ENCODE peak calls at places on chromosomes 16 and 17, in ten cellular contexts. O is germinal center, A is T47D, S is DMS 273 treated with DMSO at 0.1 percent for 48 hours, H is AG09319, D is IMR-90, M is GM10248, L is endodermal cell, W is H7, T is NCI-H1417. U is an unnamed sample.
A peak's percentile ranks its signal among the peaks of the same experiment; 100 is the strongest.

GRCh38 chr17:67602974-67603373 is 114.8 kb upstream of the NOL11 start:
- DNase-seq in O (peak; percentile 72), H (no peak), A (peak; percentile 65), D (peak; percentile 49), T (peak; percentile 70), S (peak; percentile 19), L (peak; percentile 92), W (peak; percentile 80), M (peak; percentile 79), U (no peak)

GRCh38 chr16:67087803-67088202 is 21.9 kb upstream of the PHAF1 start:
- DNase-seq in L (no peak), W (no peak), A (no peak), O (no peak), H (no peak), T (peak; percentile 20), D (no peak), S (no peak), M (no peak), U (no peak)

GRCh38 chr16:68823401-68823800 is 19.9 kb upstream of the TANGO6 start:
- DNase-seq in H (peak; percentile 56), W (peak; percentile 46), A (no peak), O (no peak), T (no peak), D (peak; percentile 89), M (no peak), L (peak; percentile 68), S (no peak), U (peak; percentile 37)

GRCh38 chr17:32755045-32755805 is 121.7 kb downstream of the MYO1D start:
- DNase-seq in M (peak; percentile 34), O (peak; percentile 57), S (peak; percentile 67), D (peak; percentile 76), L (no peak), H (peak; percentile 31), W (peak; percentile 9), A (peak; percentile 26), T (peak; percentile 86), U (no peak)

GRCh38 chr16:11604783-11605563 is 18.3 kb upstream of the LITAF start:
- DNase-seq in O (no peak), M (no peak), H (no peak), W (no peak), A (no peak), T (no peak), D (peak; percentile 85), S (no peak), L (no peak), U (no peak)

GRCh38 chr17:41695954-41696720 is 7.5 kb downstream of the EIF1 start:
- DNase-seq in S (peak; percentile 28), A (peak; percentile 60), O (peak; percentile 86), T (peak; percentile 86), W (peak; percentile 81), D (peak; percentile 83), L (peak; percentile 84), M (peak; percentile 81), H (peak; percentile 63), U (peak; percentile 46)

GRCh38 chr17:17567631-17568030 is 23.9 kb downstream of the PEMT start:
- DNase-seq in H (no peak), S (peak; percentile 37), W (no peak), L (no peak), T (no peak), M (no peak), A (no peak), O (no peak), D (peak; percentile 17), U (no peak)

GRCh38 chr17:70271200-70271599 is 101.9 kb downstream of the KCNJ2 start:
- DNase-seq in D (no peak), M (no peak), T (no peak), S (no peak), W (no peak), A (no peak), O (no peak), L (no peak), H (no peak), U (no peak)

GRCh38 chr17:6567528-6568185 is 11.3 kb upstream of the PITPNM3 start:
- DNase-seq in O (no peak), D (no peak), S (no peak), T (no peak), L (peak; percentile 76), W (peak; percentile 77), H (no peak), A (peak; percentile 38), M (peak; percentile 8), U (no peak)

GRCh38 chr16:51473091-51473490 is 322.0 kb upstream of the SALL1 start:
- DNase-seq in L (no peak), H (no peak), D (no peak), W (no peak), O (no peak), M (no peak), S (no peak), T (no peak), A (no peak), U (no peak)

GRCh38 chr16:82979406-82980111 is 352.8 kb downstream of the CDH13 start:
- DNase-seq in T (no peak), H (no peak), W (no peak), M (no peak), L (no peak), D (peak; percentile 20), S (no peak), A (no peak), O (no peak), U (no peak)

GRCh38 chr17:80475949-80476876 is at the start of gene NPTX1:
- DNase-seq in H (no peak), S (no peak), O (no peak), M (no peak), T (peak; percentile 58), D (no peak), L (peak; percentile 82), W (peak; percentile 90), A (peak; percentile 88), U (no peak)

GRCh38 chr17:4204676-4205075 is 59.1 kb downstream of the ANKFY1 start:
- DNase-seq in M (no peak), D (peak; percentile 96), A (no peak), L (no peak), T (no peak), O (no peak), S (no peak), W (no peak), H (peak; percentile 83), U (no peak)

GRCh38 chr17:40339068-40339699 is 25.4 kb downstream of the GJD3 start:
- DNase-seq in O (no peak), M (no peak), S (no peak), T (peak; percentile 5), A (no peak), H (no peak), D (no peak), L (no peak), W (no peak), U (no peak)

GRCh38 chr16:8370374-8371015 is 219.8 kb downstream of the TMEM114 start:
- DNase-seq in D (peak; percentile 7), S (no peak), W (no peak), L (no peak), M (no peak), H (no peak), O (no peak), T (no peak), A (no peak), U (no peak)

GRCh38 chr16:46746821-46747776 is 1.0 kb downstream of the MYLK3 start:
- DNase-seq in D (no peak), M (no peak), H (no peak), O (no peak), L (peak; percentile 80), A (no peak), S (no peak), T (peak; percentile 10), W (peak; percentile 55), U (no peak)

GRCh38 chr16:21656795-21657768 is 4.7 kb upstream of the IGSF6 start:
- DNase-seq in O (peak; percentile 65), L (peak; percentile 57), M (peak; percentile 57), T (peak; percentile 61), H (peak; percentile 12), D (peak; percentile 67), W (peak; percentile 74), A (peak; percentile 71), S (no peak), U (peak; percentile 39)

GRCh38 chr17:40958086-40958953 is 8.4 kb downstream of the KRT39 start:
- DNase-seq in W (no peak), A (peak; percentile 48), H (no peak), D (no peak), O (no peak), S (no peak), M (no peak), L (peak; percentile 74), T (peak; percentile 77), U (peak; percentile 89)

GRCh38 chr16:79721186-79721745 is 120.7 kb upstream of the MAF start:
- DNase-seq in D (no peak), S (no peak), W (no peak), O (no peak), M (no peak), L (no peak), A (no peak), H (no peak), T (no peak), U (no peak)

GRCh38 chr16:20944861-20945390 is 44.4 kb downstream of the LYRM1 start:
- DNase-seq in T (no peak), O (no peak), W (no peak), D (peak; percentile 16), L (peak; percentile 50), S (no peak), H (no peak), A (no peak), M (no peak), U (no peak)

GRCh38 chr16:87954826-87955225 is 3.6 kb downstream of the BANP start:
- DNase-seq in O (no peak), L (no peak), S (no peak), A (no peak), H (no peak), W (peak; percentile 28), D (no peak), T (no peak), M (no peak), U (peak; percentile 13)

GRCh38 chr17:50072130-50072529 is 16.2 kb downstream of the ITGA3 start:
- DNase-seq in M (no peak), T (no peak), L (no peak), H (no peak), O (no peak), S (no peak), W (no peak), D (no peak), A (no peak), U (no peak)

GRCh38 chr17:35170968-35171771 is 23.0 kb downstream of the SLC35G3 start:
- DNase-seq in L (no peak), S (no peak), T (peak; percentile 27), W (no peak), M (peak; percentile 53), A (peak; percentile 42), O (no peak), H (no peak), D (peak; percentile 15), U (no peak)

GRCh38 chr16:67393111-67393789 is at the start of gene TPPP3:
- DNase-seq in W (peak; percentile 96), S (peak; percentile 29), T (peak; percentile 89), D (peak; percentile 76), A (no peak), O (peak; percentile 34), L (peak; percentile 92), M (no peak), H (peak; percentile 52), U (peak; percentile 83)

GRCh38 chr16:82671743-82672142 is 45.0 kb downstream of the CDH13 start:
- DNase-seq in D (no peak), O (no peak), A (no peak), T (no peak), W (peak; percentile 29), S (no peak), M (no peak), L (no peak), H (no peak), U (no peak)

GRCh38 chr17:74466111-74466784 is at the start of gene CD300A:
- DNase-seq in T (no peak), A (no peak), L (no peak), S (no peak), O (no peak), M (no peak), H (no peak), D (no peak), W (peak; percentile 82), U (no peak)

GRCh38 chr17:65078441-65079160 is 22.1 kb upstream of the GNA13 start:
- DNase-seq in M (no peak), T (no peak), W (no peak), A (no peak), L (no peak), O (no peak), D (peak; percentile 78), H (no peak), S (no peak), U (no peak)

GRCh38 chr17:12395733-12396354 is 269.8 kb upstream of the MYOCD start:
- DNase-seq in W (peak; percentile 53), H (no peak), L (peak; percentile 90), A (no peak), O (peak; percentile 39), D (no peak), S (no peak), M (no peak), T (no peak), U (no peak)